ENCODE peak calls at places on chromosomes 16 and 17, in six cellular contexts. B, K, F, Y, R and W are unnamed samples. For H3K4me1, the result is how much of the 10 kb centered on the place peaks cover.

GRCh38 chr17:69907081-69907847 is 167.8 kb upstream of the KCNJ16 start:
- DNase-seq in K (peak), F (no peak), Y (no peak), R (no peak), B (no peak), W (no peak)

GRCh38 chr16:75112281-75113045 is 4.1 kb downstream of the LDHD start:
- DNase-seq in K (no peak), R (no peak), B (no peak), F (peak), Y (no peak), W (peak)

GRCh38 chr16:9437115-9437514 is 345.7 kb downstream of the HAPSTR1 start:
- DNase-seq in R (no peak), Y (no peak), B (no peak), K (peak), F (no peak), W (no peak)

GRCh38 chr16:57539072-57539796 is 2.9 kb upstream of the CCDC102A start:
- DNase-seq in K (no peak), R (no peak), B (no peak), F (no peak), Y (no peak), W (no peak)

GRCh38 chr17:42623732-42624596 is 14.5 kb downstream of the TUBG1 start:
- DNase-seq in B (no peak), K (peak), Y (peak), R (no peak), F (no peak), W (no peak)

GRCh38 chr17:14304876-14305636 is 4.2 kb downstream of the HS3ST3B1 start:
- DNase-seq in R (no peak), F (no peak), Y (no peak), B (peak), K (no peak), W (no peak)

GRCh38 chr17:50585893-50586292 is 25.4 kb downstream of the CACNA1G start:
- DNase-seq in R (no peak), Y (no peak), B (no peak), F (peak), K (no peak), W (no peak)

GRCh38 chr17:39261286-39261685 is 35.5 kb upstream of the STAC2 start:
- DNase-seq in Y (no peak), R (no peak), F (no peak), K (no peak), B (peak), W (no peak)

GRCh38 chr17:6623941-6624340 is 16.6 kb downstream of the KIAA0753 start:
- DNase-seq in B (no peak), Y (no peak), K (no peak), F (no peak), R (no peak), W (no peak)

GRCh38 chr17:35545150-35545549 is 7.7 kb upstream of the SLFN12L start:
- DNase-seq in R (no peak), F (no peak), K (no peak), B (no peak), Y (no peak), W (no peak)

DNA sequence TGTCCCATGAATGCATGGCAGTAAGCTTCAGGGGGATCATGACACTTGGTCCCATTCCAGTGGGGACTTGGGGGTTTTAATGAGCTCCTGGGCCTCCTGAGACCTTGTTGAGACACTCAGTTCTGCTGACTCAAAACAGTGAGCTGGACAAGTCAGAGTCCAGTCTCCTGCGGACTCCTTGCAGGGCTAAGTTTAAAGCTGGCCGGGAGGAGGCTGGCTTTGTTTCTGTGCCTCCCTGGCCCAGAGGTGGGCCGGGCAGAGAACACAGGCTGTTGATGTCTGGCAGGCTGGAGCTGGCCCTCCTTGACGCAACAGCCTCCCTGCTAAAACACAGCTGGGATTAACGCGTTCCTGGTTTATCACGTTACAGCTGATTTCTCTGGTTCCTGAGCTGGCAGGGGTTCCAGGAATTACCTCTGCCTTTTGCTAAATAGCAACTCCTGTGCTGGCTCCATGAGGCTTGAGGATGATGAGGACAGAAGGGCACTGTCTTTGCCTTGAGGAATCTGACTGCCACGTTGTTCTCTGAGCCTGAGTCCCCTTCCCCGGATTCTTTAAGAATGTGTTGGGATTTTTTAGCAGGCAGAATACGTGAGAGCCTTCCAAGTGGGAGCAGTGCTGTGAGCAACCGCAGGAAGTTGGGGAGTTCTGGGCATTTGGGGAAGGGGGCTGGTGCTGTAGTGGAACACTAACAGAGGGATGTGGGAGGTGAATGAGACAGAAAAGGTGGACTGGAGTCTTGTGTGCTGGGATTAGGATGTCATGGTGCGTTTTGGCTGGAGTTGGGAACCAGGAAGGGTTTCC is 2.0 kb downstream of the GPT2 start:
- DNase-seq in Y (peak), F (no peak), R (peak), K (peak), B (no peak), W (peak)
- H3K4me3 ChIP-seq in Y (peak), F (no peak), R (peak), K (no peak), B (peak), W (no peak)

DNA sequence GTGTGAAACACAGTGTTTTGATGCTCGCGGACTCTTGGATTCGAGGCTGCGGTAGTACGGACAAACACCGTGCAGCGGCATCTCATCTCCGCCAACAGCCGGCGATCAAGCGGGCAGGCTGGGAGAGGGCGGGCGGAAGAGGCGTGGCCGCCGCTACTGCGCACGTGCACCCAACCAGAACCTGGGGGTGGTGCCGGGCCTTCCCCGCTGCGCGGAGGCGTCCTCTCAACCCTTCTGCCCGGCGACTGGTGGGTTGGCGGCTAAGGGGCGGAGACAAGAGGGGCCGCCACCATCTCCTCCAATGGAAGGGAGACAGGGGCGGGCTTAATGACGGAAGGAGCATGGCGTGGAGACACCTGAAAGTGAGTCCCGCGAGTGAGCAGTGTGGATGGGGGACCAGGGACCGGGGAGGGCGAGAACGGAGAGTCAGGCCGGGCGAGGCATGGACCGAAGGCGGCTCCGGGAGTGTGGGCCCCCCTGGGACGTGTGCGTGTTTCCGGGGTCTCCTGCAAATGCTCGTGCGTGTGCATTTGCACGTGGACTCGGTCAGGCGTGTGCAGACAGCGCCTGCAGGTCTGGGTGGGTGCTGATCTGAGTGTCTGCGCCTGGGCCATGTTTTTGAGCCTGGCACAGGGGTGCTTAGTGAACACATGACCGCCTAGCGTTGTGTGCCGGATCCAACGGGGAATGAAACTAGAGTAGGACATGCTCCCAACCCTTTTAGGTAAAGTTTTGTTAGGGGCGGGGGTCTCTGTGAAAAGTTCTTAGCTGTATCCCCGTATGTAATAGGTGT is at the start of gene DHODH:
- DNase-seq in K (peak), Y (peak), F (peak), R (peak), B (peak), W (peak)
- H3K4me1 ChIP-seq in K (under half), Y (under half), F (under half), R (under half), B (under half), W (under half)

GRCh38 chr16:54693864-54694263 is 236.8 kb upstream of the IRX5 start:
- DNase-seq in K (no peak), F (no peak), Y (no peak), R (no peak), B (no peak), W (no peak)

GRCh38 chr16:54694651-54695050 is 236.0 kb upstream of the IRX5 start:
- DNase-seq in F (no peak), K (no peak), Y (no peak), B (no peak), R (no peak), W (no peak)

GRCh38 chr16:54697677-54698076 is 233.0 kb upstream of the IRX5 start:
- DNase-seq in F (no peak), B (no peak), K (no peak), R (no peak), Y (no peak), W (no peak)

DNA sequence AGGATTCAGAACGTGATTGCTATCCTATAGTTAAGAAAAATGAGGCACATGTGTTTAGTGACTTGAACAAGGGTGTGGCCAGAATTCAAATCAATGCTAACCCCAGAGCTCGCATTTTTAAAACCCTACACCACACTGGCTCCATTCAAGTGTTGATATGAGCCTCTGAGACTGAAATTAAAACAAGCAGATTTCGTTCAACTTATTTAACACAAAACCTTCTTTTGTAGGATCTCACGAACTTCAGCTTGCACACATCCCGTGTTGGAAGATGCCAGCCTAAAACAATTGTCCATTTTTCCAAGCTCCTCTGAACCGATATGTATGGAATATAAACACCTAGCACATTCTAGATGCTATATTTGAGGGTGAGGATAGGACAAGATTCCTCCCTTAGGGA is 231.0 kb upstream of the IRX5 start:
- DNase-seq in R (no peak), Y (no peak), B (no peak), K (no peak), F (no peak), W (no peak)
- TF ChIP-seq CTCF in R (no peak), Y (no peak), B (no peak), K (no peak), F (no peak), W (no peak)

GRCh38 chr16:50268352-50268751 is 2.0 kb downstream of the ADCY7 start:
- DNase-seq in F (no peak), K (no peak), R (no peak), B (no peak), Y (no peak), W (peak)

GRCh38 chr16:50266337-50267091 is at the start of gene ADCY7:
- DNase-seq in K (peak), B (no peak), Y (no peak), F (peak), R (no peak), W (peak)

GRCh38 chr16:50265716-50266336 is 525 bp upstream of the ADCY7 start:
- DNase-seq in B (no peak), Y (no peak), R (no peak), F (no peak), K (no peak), W (no peak)

GRCh38 chr16:50267651-50268050 is 1.3 kb downstream of the ADCY7 start:
- DNase-seq in K (no peak), R (no peak), F (peak), B (no peak), Y (no peak), W (peak)

GRCh38 chr16:50267151-50267631 is 840 bp downstream of the ADCY7 start:
- DNase-seq in R (no peak), F (peak), Y (no peak), B (no peak), K (no peak), W (no peak)
- H3K4me3 ChIP-seq in R (peak), F (peak), Y (no peak), B (no peak), K (no peak), W (peak)

GRCh38 chr17:48546187-48546923 is 1.4 kb upstream of the HOXB2 start:
- DNase-seq in R (no peak), F (no peak), Y (no peak), B (no peak), K (no peak), W (no peak)

GRCh38 chr17:48548687-48549621 is 4.0 kb upstream of the HOXB2 start:
- DNase-seq in K (no peak), F (no peak), B (no peak), Y (no peak), R (no peak), W (no peak)

GRCh38 chr17:48547839-48548686 is 3.2 kb upstream of the HOXB2 start:
- DNase-seq in F (no peak), K (no peak), B (no peak), R (no peak), Y (no peak), W (no peak)

GRCh38 chr17:48545539-48545938 is 630 bp upstream of the HOXB2 start:
- DNase-seq in K (no peak), Y (no peak), R (no peak), B (no peak), F (no peak), W (no peak)

DNA sequence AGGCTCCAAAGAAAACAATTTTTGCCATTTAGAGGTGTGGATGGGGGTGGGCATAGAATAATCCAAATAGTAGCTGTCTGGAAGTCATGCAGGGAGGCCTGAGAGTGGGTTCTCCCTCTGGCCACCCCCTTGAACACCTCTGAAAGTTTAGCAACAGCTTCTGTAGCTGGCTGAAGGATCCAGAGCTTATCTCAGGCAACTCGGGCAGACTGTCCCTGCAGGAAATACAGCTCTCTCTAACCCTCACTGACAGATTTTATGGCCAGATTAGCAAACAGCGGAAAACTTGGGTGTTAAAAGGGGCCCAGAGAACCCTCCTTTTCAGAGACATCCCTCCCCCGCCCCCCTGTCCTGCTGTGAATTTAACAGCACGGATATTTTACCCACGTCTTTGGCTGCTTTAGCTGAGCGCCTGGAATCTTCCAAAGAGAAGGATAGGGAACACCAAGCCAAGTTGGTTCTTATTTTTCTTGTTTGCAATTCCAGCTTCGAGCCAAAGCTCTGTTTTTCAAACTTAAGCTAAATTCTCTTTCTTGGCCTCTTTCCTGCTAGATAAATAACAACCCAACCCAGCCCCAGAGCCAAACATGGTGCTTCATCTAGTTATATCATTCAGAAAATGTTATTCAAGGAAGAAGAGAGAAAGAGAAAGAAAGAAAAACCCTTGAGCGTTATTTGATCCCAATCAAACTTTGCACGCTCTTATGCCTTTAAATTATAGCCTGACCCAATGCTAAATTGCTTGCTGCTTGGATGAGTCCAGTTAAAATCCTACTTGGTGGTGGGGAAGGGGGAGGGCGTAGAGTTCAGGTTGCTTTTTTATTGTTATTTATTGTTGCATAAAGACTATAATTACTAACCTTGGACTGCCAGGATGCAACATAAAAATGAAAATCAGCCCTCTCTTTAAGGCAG is 2.3 kb upstream of the HOXB2 start:
- DNase-seq in F (no peak), R (no peak), B (no peak), Y (no peak), K (peak), W (no peak)
- H3K4me1 ChIP-seq in F (under half), R (under half), B (under half), Y (under half), K (under half), W (under half)

GRCh38 chr16:70364399-70364798 is 17.7 kb downstream of the DDX19A start:
- DNase-seq in K (no peak), Y (no peak), F (no peak), B (no peak), R (no peak), W (no peak)
- TF ChIP-seq CTCF in K (no peak), Y (no peak), F (no peak), B (no peak), R (no peak), W (no peak)

DNA sequence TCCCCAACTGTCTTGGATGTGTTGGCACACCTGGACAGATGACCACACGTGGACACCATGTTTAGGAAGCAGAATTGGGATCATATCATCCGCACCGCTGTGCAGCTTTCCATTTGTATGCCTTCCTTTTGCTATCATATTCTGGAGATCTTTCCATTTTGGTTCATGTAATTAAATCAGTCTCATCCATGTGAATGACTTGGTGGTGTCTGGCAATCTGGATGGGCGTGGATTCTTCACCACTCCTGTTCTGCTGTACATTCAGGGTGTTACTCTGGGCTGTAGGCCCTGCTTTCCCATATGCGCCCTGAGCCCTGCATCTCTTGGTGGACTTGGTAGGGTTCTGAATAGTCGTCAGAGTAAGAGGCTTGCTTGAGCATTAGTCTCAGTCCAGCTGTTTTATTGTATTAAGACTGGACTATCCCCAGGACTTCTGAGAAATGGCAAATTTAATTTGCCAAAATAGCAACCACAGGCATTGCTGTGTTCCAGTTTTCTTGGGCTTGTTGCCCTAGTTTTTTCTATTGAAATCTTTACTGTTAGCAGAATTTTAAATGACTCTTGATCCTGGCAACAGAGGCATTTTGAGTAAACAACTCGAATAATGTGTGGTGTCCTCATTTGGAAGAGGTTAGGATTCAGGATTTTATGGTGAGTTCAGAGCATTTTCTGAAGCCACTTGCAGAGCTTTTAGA is 14.9 kb downstream of the BANP start:
- DNase-seq in B (no peak), K (no peak), R (no peak), F (no peak), Y (no peak), W (no peak)
- H3K4me3 ChIP-seq in B (no peak), K (no peak), R (no peak), F (no peak), Y (no peak), W (no peak)

DNA sequence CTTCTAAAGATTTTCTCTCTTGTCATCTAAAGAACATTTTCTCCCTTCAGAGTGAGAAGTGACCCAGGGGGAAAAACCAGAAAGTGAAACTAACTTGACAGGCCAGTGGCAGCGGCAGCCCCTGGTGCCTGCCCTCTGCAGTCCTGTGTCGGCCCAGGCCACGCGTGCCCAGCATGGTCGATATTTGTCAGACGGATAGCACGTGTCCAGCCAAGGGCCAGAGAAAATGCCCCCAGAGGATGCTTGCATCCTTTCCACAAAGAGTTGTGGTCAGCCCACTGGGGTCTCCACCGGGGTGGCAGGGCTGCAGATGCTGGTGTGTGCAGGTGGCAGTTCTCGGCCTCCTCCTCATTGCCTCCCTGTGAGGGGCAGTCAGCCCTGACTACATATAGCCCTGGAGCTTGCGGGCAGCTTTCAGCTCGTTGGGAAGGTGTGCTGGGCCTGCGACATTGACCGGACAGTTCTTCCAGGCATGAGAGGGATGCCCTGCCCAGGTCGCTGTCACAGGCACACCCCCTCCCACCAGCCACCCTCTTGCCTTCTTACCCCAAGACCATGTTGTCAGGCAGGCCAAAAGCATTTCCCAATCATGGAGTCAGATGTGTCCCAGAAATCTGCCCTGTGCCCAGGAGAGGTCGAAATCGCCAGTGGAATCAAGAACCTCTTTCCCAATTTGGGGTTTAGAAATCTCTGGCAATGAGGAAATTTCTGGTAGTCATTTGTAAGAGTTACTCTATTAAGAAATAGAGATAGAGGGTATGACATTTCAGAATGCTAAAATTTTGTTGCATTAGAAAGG is 176.9 kb downstream of the RAB11FIP4 start:
- DNase-seq in Y (no peak), B (no peak), K (no peak), R (no peak), F (peak), W (peak)
- H3K4me1 ChIP-seq in Y (under half), B (under half), K (under half), R (under half), F (under half), W (half or more)

GRCh38 chr17:80989586-80989913 is 2.1 kb upstream of the CHMP6 start:
- DNase-seq in Y (no peak), R (no peak), K (no peak), B (no peak), F (peak), W (no peak)
- TF ChIP-seq CTCF in Y (no peak), R (no peak), K (no peak), B (no peak), F (no peak), W (no peak)

GRCh38 chr17:2435181-2435741 is 34.4 kb upstream of the MNT start:
- DNase-seq in Y (no peak), B (peak), K (peak), F (no peak), R (no peak), W (no peak)
- H3K4me3 ChIP-seq in Y (no peak), B (peak), K (no peak), F (no peak), R (no peak), W (no peak)